ENCODE peak calls at places on chromosome 6, in four cellular contexts. One of them, this sample, is unnamed.

GRCh38 chr6:3355358-3356055 is 96.8 kb downstream of the PSMG4 start:
- DNase-seq in H9: no peak
- DNase-seq in astrocyte: no peak
- DNase-seq in psoas muscle: peak; percentile 55
- DNase-seq in this sample: no peak

GRCh38 chr6:160112628-160113294 is 8.9 kb upstream of the SLC22A1 start:
- DNase-seq in H9: no peak
- DNase-seq in astrocyte: no peak
- DNase-seq in psoas muscle: no peak
- DNase-seq in this sample: peak; percentile 43

GRCh38 chr6:168499045-168499650 is 58.2 kb downstream of the SMOC2 start:
- DNase-seq in H9: no peak
- DNase-seq in astrocyte: no peak
- DNase-seq in psoas muscle: no peak
- DNase-seq in this sample: no peak

GRCh38 chr6:52346503-52346902 is 15.4 kb upstream of the PAQR8 start:
- DNase-seq in H9: no peak
- DNase-seq in astrocyte: no peak
- DNase-seq in psoas muscle: no peak
- DNase-seq in this sample: no peak

GRCh38 chr6:132188865-132189264 is 212.4 kb downstream of the MOXD1 start:
- DNase-seq in H9: no peak
- DNase-seq in astrocyte: peak; percentile 92
- DNase-seq in psoas muscle: no peak
- DNase-seq in this sample: no peak

GRCh38 chr6:155889405-155889804 is 433.8 kb upstream of the NOX3 start:
- DNase-seq in H9: no peak
- DNase-seq in astrocyte: no peak
- DNase-seq in psoas muscle: no peak
- DNase-seq in this sample: no peak

GRCh38 chr6:52243282-52243893 is 912 bp downstream of the IL17F start:
- DNase-seq in H9: no peak
- DNase-seq in astrocyte: no peak
- DNase-seq in psoas muscle: no peak
- DNase-seq in this sample: no peak

GRCh38 chr6:32447932-32448331 is 8.2 kb downstream of the HLA-DRA start:
- DNase-seq in H9: no peak
- DNase-seq in astrocyte: no peak
- DNase-seq in psoas muscle: no peak
- DNase-seq in this sample: no peak

GRCh38 chr6:159720708-159721107 is 6.6 kb upstream of the WTAP start:
- DNase-seq in H9: no peak
- DNase-seq in astrocyte: no peak
- DNase-seq in psoas muscle: no peak
- DNase-seq in this sample: no peak

GRCh38 chr6:47595785-47596184 is 102.6 kb upstream of the ADGRF4 start:
- DNase-seq in H9: no peak
- DNase-seq in astrocyte: no peak
- DNase-seq in psoas muscle: no peak
- DNase-seq in this sample: no peak

GRCh38 chr6:1347187-1347560 is 35.3 kb downstream of the FOXQ1 start:
- DNase-seq in H9: no peak
- DNase-seq in astrocyte: no peak
- DNase-seq in psoas muscle: no peak
- DNase-seq in this sample: no peak

GRCh38 chr6:150998992-150999975 is 133.8 kb downstream of the MTHFD1L start:
- DNase-seq in H9: no peak
- DNase-seq in astrocyte: no peak
- DNase-seq in psoas muscle: no peak
- DNase-seq in this sample: no peak

GRCh38 chr6:37696220-37696840 is 1.4 kb downstream of the MDGA1 start:
- DNase-seq in H9: peak; percentile 41
- DNase-seq in astrocyte: peak; percentile 42
- DNase-seq in psoas muscle: peak; percentile 34
- DNase-seq in this sample: no peak

GRCh38 chr6:106617857-106618256 is 11.4 kb downstream of the RTN4IP1 start:
- DNase-seq in H9: no peak
- DNase-seq in astrocyte: no peak
- DNase-seq in psoas muscle: no peak
- DNase-seq in this sample: no peak

GRCh38 chr6:11111769-11112437 is 378 bp upstream of the ERVFRD-1 start:
- DNase-seq in H9: no peak
- DNase-seq in astrocyte: no peak
- DNase-seq in psoas muscle: no peak
- DNase-seq in this sample: no peak

GRCh38 chr6:169921853-169922779 is 170.7 kb downstream of the ERMARD start:
- DNase-seq in H9: no peak
- DNase-seq in astrocyte: no peak
- DNase-seq in psoas muscle: no peak
- DNase-seq in this sample: no peak

GRCh38 chr6:29325777-29326176 is 24.3 kb downstream of the OR14J1 start:
- DNase-seq in H9: no peak
- DNase-seq in astrocyte: no peak
- DNase-seq in psoas muscle: no peak
- DNase-seq in this sample: no peak
- TF ChIP-seq CTCF in H9: no peak
- TF ChIP-seq CTCF in astrocyte: no peak
- TF ChIP-seq CTCF in psoas muscle: no peak
- TF ChIP-seq CTCF in this sample: no peak

DNA sequence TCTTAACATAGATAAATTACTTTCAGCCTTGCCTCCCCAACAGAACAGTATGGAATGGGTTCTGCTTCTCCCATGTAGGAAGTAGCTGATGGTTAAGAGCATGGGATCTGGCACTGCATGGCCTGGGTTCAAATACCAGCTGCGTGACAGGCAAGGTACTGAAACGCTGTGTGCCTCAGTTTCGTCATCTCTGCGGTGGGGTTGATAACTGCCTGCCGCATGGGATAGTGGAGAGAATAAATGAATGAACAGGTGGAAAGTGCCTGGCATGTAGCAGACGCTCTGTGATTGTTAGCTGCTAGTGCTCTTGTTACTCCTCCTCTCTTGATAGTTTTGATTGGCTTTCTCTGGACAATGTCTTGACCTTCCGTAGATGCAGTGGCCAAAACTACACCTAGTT is 213.3 kb downstream of the ZDHHC14 start:
- DNase-seq in H9: no peak
- DNase-seq in astrocyte: no peak
- DNase-seq in psoas muscle: no peak
- DNase-seq in this sample: no peak
- H3K27ac ChIP-seq in H9: no peak overlapping the region
- H3K27ac ChIP-seq in astrocyte: no peak overlapping the region
- H3K27ac ChIP-seq in psoas muscle: no peak overlapping the region
- H3K27ac ChIP-seq in this sample: no peak overlapping the region

GRCh38 chr6:39118921-39119320 is 3.9 kb upstream of the SAYSD1 start:
- DNase-seq in H9: no peak
- DNase-seq in astrocyte: no peak
- DNase-seq in psoas muscle: no peak
- DNase-seq in this sample: no peak

GRCh38 chr6:39114707-39115599 is at the start of gene SAYSD1:
- DNase-seq in H9: peak; percentile 95
- DNase-seq in astrocyte: peak; percentile 82
- DNase-seq in psoas muscle: peak; percentile 94
- DNase-seq in this sample: peak; percentile 97

GRCh38 chr6:39113788-39114187 is 1.2 kb downstream of the SAYSD1 start:
- DNase-seq in H9: no peak
- DNase-seq in astrocyte: no peak
- DNase-seq in psoas muscle: no peak
- DNase-seq in this sample: no peak

GRCh38 chr6:39111280-39111679 is 3.7 kb downstream of the SAYSD1 start:
- DNase-seq in H9: no peak
- DNase-seq in astrocyte: no peak
- DNase-seq in psoas muscle: no peak
- DNase-seq in this sample: no peak

GRCh38 chr6:39114395-39114706 is 635 bp downstream of the SAYSD1 start:
- DNase-seq in H9: no peak
- DNase-seq in astrocyte: no peak
- DNase-seq in psoas muscle: no peak
- DNase-seq in this sample: no peak
- TF ChIP-seq CTCF in H9: no peak
- TF ChIP-seq CTCF in astrocyte: no peak
- TF ChIP-seq CTCF in psoas muscle: no peak
- TF ChIP-seq CTCF in this sample: no peak

GRCh38 chr6:163343609-163344008 is 70.9 kb upstream of the QKI start:
- DNase-seq in H9: no peak
- DNase-seq in astrocyte: no peak
- DNase-seq in psoas muscle: no peak
- DNase-seq in this sample: no peak

GRCh38 chr6:163342571-163343539 is 71.7 kb upstream of the QKI start:
- DNase-seq in H9: no peak
- DNase-seq in astrocyte: no peak
- DNase-seq in psoas muscle: no peak
- DNase-seq in this sample: no peak

GRCh38 chr6:163340201-163340887 is 74.2 kb upstream of the QKI start:
- DNase-seq in H9: no peak
- DNase-seq in astrocyte: peak; percentile 51
- DNase-seq in psoas muscle: no peak
- DNase-seq in this sample: no peak

GRCh38 chr6:163341224-163341623 is 73.3 kb upstream of the QKI start:
- DNase-seq in H9: no peak
- DNase-seq in astrocyte: no peak
- DNase-seq in psoas muscle: no peak
- DNase-seq in this sample: no peak

GRCh38 chr6:163341671-163342070 is 72.8 kb upstream of the QKI start:
- DNase-seq in H9: no peak
- DNase-seq in astrocyte: no peak
- DNase-seq in psoas muscle: no peak
- DNase-seq in this sample: no peak
- H3K27ac ChIP-seq in H9: no peak overlapping the region
- H3K27ac ChIP-seq in astrocyte: no peak overlapping the region
- H3K27ac ChIP-seq in psoas muscle: peak overlapping the region; percentile 94
- H3K27ac ChIP-seq in this sample: no peak overlapping the region

GRCh38 chr6:73800997-73801396 is 105.0 kb downstream of the CD109 start:
- DNase-seq in H9: no peak
- DNase-seq in astrocyte: no peak
- DNase-seq in psoas muscle: no peak
- DNase-seq in this sample: no peak

GRCh38 chr6:73801652-73802268 is 105.8 kb downstream of the CD109 start:
- DNase-seq in H9: no peak
- DNase-seq in astrocyte: no peak
- DNase-seq in psoas muscle: no peak
- DNase-seq in this sample: no peak

GRCh38 chr6:73796881-73797280 is 100.9 kb downstream of the CD109 start:
- DNase-seq in H9: no peak
- DNase-seq in astrocyte: no peak
- DNase-seq in psoas muscle: no peak
- DNase-seq in this sample: no peak

GRCh38 chr6:73797861-73798260 is 101.9 kb downstream of the CD109 start:
- DNase-seq in H9: no peak
- DNase-seq in astrocyte: no peak
- DNase-seq in psoas muscle: no peak
- DNase-seq in this sample: no peak

DNA sequence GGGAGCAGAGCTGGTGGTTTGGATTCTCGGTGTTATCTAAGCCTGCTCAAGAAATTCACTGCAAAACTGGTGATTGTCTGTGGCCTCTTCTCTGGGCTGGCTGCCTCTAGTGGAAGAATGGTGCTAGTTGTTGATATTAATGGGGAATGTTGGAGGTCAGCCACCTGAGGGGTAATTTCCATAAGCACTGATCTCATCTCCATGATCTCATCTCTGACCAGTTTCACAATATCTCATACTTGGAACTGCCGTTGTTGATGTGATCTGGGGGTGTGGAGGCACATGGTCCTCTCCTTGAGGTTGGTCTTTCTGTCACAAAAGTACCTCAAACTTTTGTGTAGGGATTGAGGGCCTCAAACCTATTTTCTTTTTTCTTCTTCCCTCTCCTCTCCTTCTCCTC is 102.6 kb downstream of the CD109 start:
- DNase-seq in H9: peak; percentile 36
- DNase-seq in astrocyte: peak; percentile 95
- DNase-seq in psoas muscle: peak; percentile 27
- DNase-seq in this sample: no peak
- TF ChIP-seq CTCF in H9: peak; percentile 56
- TF ChIP-seq CTCF in astrocyte: peak; percentile 62
- TF ChIP-seq CTCF in psoas muscle: peak; percentile 11
- TF ChIP-seq CTCF in this sample: no peak

GRCh38 chr6:49406241-49406970 is 56.6 kb downstream of the MMUT start:
- DNase-seq in H9: no peak
- DNase-seq in astrocyte: no peak
- DNase-seq in psoas muscle: no peak
- DNase-seq in this sample: no peak
- H3K27ac ChIP-seq in H9: no peak overlapping the region
- H3K27ac ChIP-seq in astrocyte: no peak overlapping the region
- H3K27ac ChIP-seq in psoas muscle: no peak overlapping the region
- H3K27ac ChIP-seq in this sample: no peak overlapping the region

DNA sequence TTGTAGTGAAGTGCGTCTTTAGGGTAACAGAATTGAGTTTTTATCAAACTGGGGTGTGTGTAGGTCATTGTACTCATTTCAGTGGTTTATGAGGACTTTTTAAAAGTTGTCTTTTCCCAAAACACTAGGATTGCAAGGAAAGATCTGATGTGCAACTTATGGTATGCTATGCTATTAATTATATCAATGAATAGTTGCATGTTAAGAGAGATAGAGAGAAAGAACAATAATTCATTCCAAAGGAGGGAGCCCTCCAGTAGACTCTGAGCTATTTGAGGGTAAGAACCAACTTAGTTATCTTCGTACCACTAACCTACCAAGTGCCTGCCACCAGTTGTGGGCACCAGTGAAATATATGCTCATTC is 117.1 kb downstream of the RNF144B start:
- DNase-seq in H9: no peak
- DNase-seq in astrocyte: no peak
- DNase-seq in psoas muscle: no peak
- DNase-seq in this sample: no peak
- TF ChIP-seq CTCF in H9: no peak
- TF ChIP-seq CTCF in astrocyte: no peak
- TF ChIP-seq CTCF in psoas muscle: no peak
- TF ChIP-seq CTCF in this sample: no peak

This sample was measured in upper lobe of right lung.